ENCODE peak calls at places on chromosomes 16 and 17, in four cellular contexts. E, J, X and U are unnamed samples.

GRCh38 chr17:81635973-81636504 is 873 bp downstream of the NPLOC4 start:
- DNase-seq in E (no peak), X (no peak), J (no peak), U (no peak)

GRCh38 chr16:424033-424622 is 1.3 kb upstream of the RAB11FIP3 start:
- DNase-seq in J (no peak), E (peak), X (no peak), U (no peak)

GRCh38 chr17:69872675-69873262 is 202.3 kb upstream of the KCNJ16 start:
- DNase-seq in E (no peak), X (no peak), J (no peak), U (no peak)

GRCh38 chr16:68319185-68319908 is 8.5 kb downstream of the PRMT7 start:
- DNase-seq in J (peak), E (no peak), X (no peak), U (no peak)

GRCh38 chr17:41666336-41666680 is 22.4 kb upstream of the EIF1 start:
- DNase-seq in J (no peak), E (no peak), X (no peak), U (no peak)

GRCh38 chr16:20956319-20956718 is 55.7 kb downstream of the LYRM1 start:
- DNase-seq in E (no peak), X (no peak), J (no peak), U (no peak)

GRCh38 chr17:29357232-29357631 is 32.9 kb upstream of the TAOK1 start:
- DNase-seq in X (no peak), J (no peak), E (no peak), U (no peak)

GRCh38 chr16:2388875-2389433 is 40.3 kb upstream of the CCNF start:
- DNase-seq in X (no peak), E (peak), J (no peak), U (no peak)

GRCh38 chr17:35569405-35569804 is 8.8 kb upstream of the SLFN14 start:
- DNase-seq in E (no peak), X (no peak), J (no peak), U (no peak)

GRCh38 chr17:60395508-60396065 is 3.7 kb upstream of the USP32 start:
- DNase-seq in E (no peak), X (no peak), J (no peak), U (no peak)

GRCh38 chr17:50853015-50853615 is 13.0 kb downstream of the TOB1 start:
- DNase-seq in J (no peak), X (no peak), E (no peak), U (no peak)

GRCh38 chr17:39929657-39930407 is 2.3 kb downstream of the LRRC3C start:
- DNase-seq in J (no peak), X (no peak), E (no peak), U (no peak)

GRCh38 chr16:56789360-56789759 is 59.4 kb downstream of the NUP93 start:
- DNase-seq in J (no peak), X (no peak), E (peak), U (no peak)

GRCh38 chr16:86934581-86935322 is 356.4 kb downstream of the FOXL1 start:
- DNase-seq in J (no peak), E (no peak), X (no peak), U (no peak)

GRCh38 chr16:2787961-2788360 is 601 bp upstream of the PRSS33 start:
- DNase-seq in X (no peak), J (no peak), E (no peak), U (peak)

GRCh38 chr16:89122322-89122831 is 28.7 kb downstream of the ACSF3 start:
- DNase-seq in J (peak), E (peak), X (peak), U (no peak)

GRCh38 chr17:73551756-73552155 is 92.5 kb downstream of the SDK2 start:
- DNase-seq in E (no peak), J (no peak), X (no peak), U (no peak)

GRCh38 chr17:57482657-57483056 is 226.3 kb downstream of the MSI2 start:
- DNase-seq in E (no peak), J (no peak), X (no peak), U (no peak)

GRCh38 chr16:2532494-2533141 is 1.4 kb upstream of the CEMP1 start:
- DNase-seq in E (peak), X (no peak), J (peak), U (peak)

GRCh38 chr16:69326172-69326873 is 4.1 kb downstream of the PDF start:
- DNase-seq in J (no peak), X (no peak), E (no peak), U (no peak)

GRCh38 chr17:27462149-27462548 is 5.9 kb downstream of the KSR1 start:
- DNase-seq in J (no peak), X (no peak), E (no peak), U (no peak)

DNA sequence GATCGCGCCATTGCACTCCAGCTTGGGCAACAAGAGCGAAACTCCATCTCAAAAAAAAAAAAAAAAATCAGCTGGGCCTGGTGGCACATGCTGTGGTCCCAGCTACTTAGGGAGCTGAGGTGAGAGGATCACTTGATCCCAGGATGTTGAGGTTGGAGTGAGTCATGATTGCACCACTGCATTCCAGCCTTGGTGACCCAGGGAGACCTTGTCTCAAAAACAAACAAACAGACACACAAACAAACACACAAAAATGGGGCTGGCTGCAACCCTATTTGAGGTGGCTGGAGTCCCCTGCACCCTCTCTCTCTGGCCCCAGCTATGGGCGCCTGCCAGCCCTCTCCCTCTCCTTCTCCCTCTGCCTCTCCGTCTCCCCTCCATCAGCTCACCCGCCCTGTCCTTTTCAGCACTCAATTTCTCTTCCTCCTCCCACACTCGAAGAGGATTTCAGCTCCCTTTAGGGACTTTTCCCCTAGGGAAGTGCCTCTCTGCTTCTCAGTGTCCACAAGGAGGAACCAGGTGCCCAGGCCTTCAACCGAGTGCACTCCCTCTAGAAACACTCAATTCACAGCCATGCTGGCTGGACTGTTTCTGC is 17.5 kb upstream of the TFAP4 start:
- DNase-seq in J (no peak), X (no peak), E (no peak), U (no peak)
- TF ChIP-seq POLR2A in J (no peak), X (no peak), E (no peak), U (no peak)

GRCh38 chr17:1645207-1646171 is at the start of gene SCARF1:
- DNase-seq in E (no peak), X (no peak), J (no peak), U (no peak)

GRCh38 chr17:1643999-1644492 is 1.5 kb downstream of the SCARF1 start:
- DNase-seq in X (no peak), J (no peak), E (no peak), U (no peak)

GRCh38 chr17:1643293-1643998 is 2.1 kb downstream of the SCARF1 start:
- DNase-seq in J (peak), X (peak), E (peak), U (no peak)

GRCh38 chr17:1646199-1646875 is 805 bp upstream of the SCARF1 start:
- DNase-seq in X (no peak), J (no peak), E (no peak), U (no peak)

DNA sequence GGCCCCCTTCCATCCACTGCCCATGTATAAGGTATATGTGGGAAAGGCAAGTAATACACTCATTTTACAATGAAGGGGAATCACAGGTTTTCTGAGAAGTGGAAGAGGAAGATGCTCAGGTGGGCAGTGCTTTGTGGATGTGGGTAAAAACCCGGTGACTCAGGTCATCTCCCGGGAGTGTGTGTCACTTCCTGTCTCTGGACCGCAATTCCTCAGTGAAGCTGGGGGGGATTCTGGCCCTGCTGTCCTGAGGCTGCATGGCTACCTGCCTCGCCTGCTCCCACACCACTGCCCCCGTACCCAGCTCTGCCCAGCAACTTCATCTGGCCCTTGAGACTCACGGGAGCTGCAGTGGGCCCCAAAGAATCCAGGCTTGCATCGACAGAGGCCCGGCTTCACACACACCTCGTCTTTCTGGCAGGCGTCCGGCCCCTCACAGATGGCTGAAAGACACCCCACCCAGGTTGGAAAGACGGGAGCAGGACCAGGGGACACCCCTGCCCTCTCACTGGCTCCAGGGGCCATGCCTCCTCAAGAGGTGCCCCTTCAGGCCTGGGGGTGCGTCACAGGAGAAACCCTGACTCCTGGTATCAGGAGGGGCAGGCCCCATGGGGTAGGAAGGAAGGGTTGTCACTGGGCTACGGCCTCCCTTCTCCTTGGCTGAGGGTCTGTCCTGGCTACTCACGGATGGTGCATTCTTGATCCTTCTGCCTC is 882 bp downstream of the SCARF1 start:
- DNase-seq in X (no peak), J (peak), E (no peak), U (no peak)
- TF ChIP-seq POLR2AphosphoS5 in X (no peak), J (peak), E (no peak), U (no peak)

GRCh38 chr17:75130059-75130631 is 1.4 kb downstream of the NT5C start:
- DNase-seq in E (no peak), X (no peak), J (no peak), U (no peak)

GRCh38 chr17:75130632-75131277 is 787 bp downstream of the NT5C start:
- DNase-seq in J (no peak), X (peak), E (peak), U (peak)

GRCh38 chr17:75133001-75133400 is 1.5 kb upstream of the NT5C start:
- DNase-seq in X (no peak), J (no peak), E (no peak), U (no peak)

GRCh38 chr17:75129576-75129975 is 2.0 kb downstream of the NT5C start:
- DNase-seq in J (no peak), E (no peak), X (no peak), U (no peak)

GRCh38 chr17:75131278-75132017 is at the start of gene NT5C:
- DNase-seq in E (peak), X (peak), J (peak), U (peak)
- TF ChIP-seq POLR2A in E (no peak), X (peak), J (peak), U (no peak)

GRCh38 chr17:17714879-17715278 is 33.6 kb downstream of the RAI1 start:
- DNase-seq in E (no peak), X (no peak), J (no peak), U (no peak)
- TF ChIP-seq POLR2AphosphoS5 in E (no peak), X (no peak), J (no peak), U (no peak)

DNA sequence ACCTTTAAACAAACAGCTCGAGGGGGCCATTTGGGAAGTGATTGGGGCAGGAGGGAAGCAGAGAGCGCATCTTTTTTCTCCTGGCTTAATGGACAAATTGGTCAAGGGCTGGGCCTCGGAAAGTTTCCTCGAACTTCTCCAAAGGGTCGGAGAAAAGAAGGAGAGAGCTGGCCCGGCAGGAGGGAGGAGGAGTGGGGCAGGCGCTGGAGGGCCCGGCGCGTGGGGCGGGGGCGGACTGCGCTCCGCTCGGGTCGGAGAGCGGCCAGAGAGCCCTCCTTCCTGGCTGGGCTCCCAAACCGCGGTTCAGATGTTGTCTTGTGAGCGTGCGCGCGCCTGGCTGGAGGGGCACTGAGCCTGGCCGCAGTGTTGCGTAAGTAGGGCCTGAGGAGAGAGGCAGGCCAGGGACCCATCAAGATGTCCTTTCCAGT is 1.2 kb downstream of the MMP2 start:
- DNase-seq in X (no peak), J (no peak), E (peak), U (peak)
- TF ChIP-seq POLR2A in X (no peak), J (no peak), E (no peak), U (no peak)

DNA sequence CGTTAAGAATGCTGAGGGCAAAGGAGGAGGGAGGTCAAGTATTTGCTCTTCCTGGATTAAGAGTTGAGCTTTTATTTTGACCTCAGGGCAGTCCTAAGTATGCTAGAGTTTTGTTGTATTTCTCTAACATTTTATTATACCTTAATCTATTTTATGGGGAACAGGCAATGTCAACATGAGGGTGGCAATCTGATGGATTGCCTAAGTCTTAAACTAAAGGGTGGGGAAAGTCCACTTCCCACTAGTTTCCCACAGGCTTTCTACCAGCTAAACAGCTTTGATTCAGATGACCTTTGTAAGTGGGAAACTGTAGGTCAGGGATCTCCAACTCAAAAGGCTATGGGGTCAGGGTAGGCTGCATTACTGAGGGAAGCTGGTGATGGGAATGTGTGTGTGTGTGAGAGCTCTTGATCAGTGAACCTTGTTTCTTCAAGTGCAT is 24.9 kb downstream of the HSD17B2 start:
- DNase-seq in J (no peak), E (no peak), X (no peak), U (no peak)
- TF ChIP-seq POLR2AphosphoS5 in J (no peak), E (no peak), X (no peak), U (no peak)